ENCODE peak calls at places on chromosomes 5 and 9, in five cellular contexts. W is CD8-positive, alpha-beta T cell; J is progenitor cell of endocrine pancreas; C is NAMALWA; N is RPMI7951. K is an unnamed sample.

GRCh38 chr9:135905380-135906282 is 1.7 kb downstream of the CAMSAP1 start:
- DNase-seq in W (no peak), J (no peak), C (no peak), N (peak), K (no peak)

GRCh38 chr9:2053883-2054845 is 39.0 kb downstream of the SMARCA2 start:
- DNase-seq in W (peak), J (no peak), C (peak), N (no peak), K (no peak)

GRCh38 chr9:36011379-36011778 is 25.3 kb upstream of the RECK start:
- DNase-seq in W (no peak), J (no peak), C (no peak), N (no peak), K (no peak)

GRCh38 chr9:12748016-12748415 is 26.8 kb upstream of the LURAP1L start:
- DNase-seq in W (no peak), J (no peak), C (no peak), N (no peak), K (no peak)

GRCh38 chr5:82388186-82388585 is 110.0 kb upstream of the RPS23 start:
- DNase-seq in W (no peak), J (no peak), C (no peak), N (peak), K (no peak)

GRCh38 chr9:29514336-29514735 is 1941.1 kb upstream of the C9orf72 start:
- DNase-seq in W (no peak), J (no peak), C (no peak), N (no peak), K (no peak)

GRCh38 chr5:68911840-68912690 is 181.7 kb upstream of the SLC30A5 start:
- DNase-seq in W (no peak), J (no peak), C (no peak), N (peak), K (no peak)

GRCh38 chr5:168224110-168224509 is 67.3 kb upstream of the WWC1 start:
- DNase-seq in W (no peak), J (no peak), C (no peak), N (no peak), K (no peak)